ENCODE peak calls at places on chromosomes 13 and 19, in four cellular contexts. One of them, this sample, is unnamed.

GRCh38 chr19:33453207-33453736 is 68.3 kb downstream of the PEPD start:
- DNase-seq in HepG2: no peak
- DNase-seq in SK-N-SH: no peak
- DNase-seq in GM12878: no peak
- DNase-seq in this sample: no peak

GRCh38 chr13:29579094-29579493 is 16.4 kb downstream of the SLC7A1 start:
- DNase-seq in HepG2: no peak
- DNase-seq in SK-N-SH: no peak
- DNase-seq in GM12878: no peak
- DNase-seq in this sample: no peak

GRCh38 chr13:36341718-36342117 is 4.5 kb downstream of the SPART start:
- DNase-seq in HepG2: no peak
- DNase-seq in SK-N-SH: no peak
- DNase-seq in GM12878: no peak
- DNase-seq in this sample: no peak

GRCh38 chr13:67119481-67119883 is 110.7 kb downstream of the PCDH9 start:
- DNase-seq in HepG2: no peak
- DNase-seq in SK-N-SH: no peak
- DNase-seq in GM12878: no peak
- DNase-seq in this sample: peak

GRCh38 chr13:21849323-21849722 is 178.4 kb downstream of the FGF9 start:
- DNase-seq in HepG2: peak
- DNase-seq in SK-N-SH: peak
- DNase-seq in GM12878: peak
- DNase-seq in this sample: no peak

GRCh38 chr13:47114030-47114429 is 217.2 kb upstream of the HTR2A start:
- DNase-seq in HepG2: no peak
- DNase-seq in SK-N-SH: no peak
- DNase-seq in GM12878: no peak
- DNase-seq in this sample: no peak

GRCh38 chr13:73708393-73708985 is 425.7 kb downstream of the KLF12 start:
- DNase-seq in HepG2: peak
- DNase-seq in SK-N-SH: peak
- DNase-seq in GM12878: no peak
- DNase-seq in this sample: peak

GRCh38 chr13:37741536-37741935 is 128.0 kb downstream of the TRPC4 start:
- DNase-seq in HepG2: no peak
- DNase-seq in SK-N-SH: no peak
- DNase-seq in GM12878: no peak
- DNase-seq in this sample: no peak

GRCh38 chr19:6854758-6855157 is 32.6 kb upstream of the ADGRE1 start:
- DNase-seq in HepG2: no peak
- DNase-seq in SK-N-SH: no peak
- DNase-seq in GM12878: no peak
- DNase-seq in this sample: no peak

GRCh38 chr13:27442071-27442647 is 8.2 kb downstream of the MTIF3 start:
- DNase-seq in HepG2: no peak
- DNase-seq in SK-N-SH: no peak
- DNase-seq in GM12878: no peak
- DNase-seq in this sample: no peak

GRCh38 chr13:40178130-40178529 is 488.3 kb downstream of the FOXO1 start:
- DNase-seq in HepG2: no peak
- DNase-seq in SK-N-SH: no peak
- DNase-seq in GM12878: no peak
- DNase-seq in this sample: no peak

GRCh38 chr13:59700281-59700680 is 463.4 kb downstream of the DIAPH3 start:
- DNase-seq in HepG2: peak
- DNase-seq in SK-N-SH: no peak
- DNase-seq in GM12878: no peak
- DNase-seq in this sample: no peak

GRCh38 chr13:28819046-28819747 is 942 bp upstream of the MTUS2 start:
- DNase-seq in HepG2: no peak
- DNase-seq in SK-N-SH: no peak
- DNase-seq in GM12878: no peak
- DNase-seq in this sample: peak

GRCh38 chr19:15191982-15192381 is 8.8 kb downstream of the NOTCH3 start:
- DNase-seq in HepG2: no peak
- DNase-seq in SK-N-SH: no peak
- DNase-seq in GM12878: no peak
- DNase-seq in this sample: no peak

GRCh38 chr13:94419304-94419943 is 60.1 kb downstream of the DCT start:
- DNase-seq in HepG2: no peak
- DNase-seq in SK-N-SH: no peak
- DNase-seq in GM12878: no peak
- DNase-seq in this sample: no peak

GRCh38 chr13:25463496-25463895 is 91.7 kb downstream of the ATP8A2 start:
- DNase-seq in HepG2: no peak
- DNase-seq in SK-N-SH: no peak
- DNase-seq in GM12878: no peak
- DNase-seq in this sample: no peak

GRCh38 chr13:52995946-52996345 is 32.7 kb upstream of the OLFM4 start:
- DNase-seq in HepG2: no peak
- DNase-seq in SK-N-SH: no peak
- DNase-seq in GM12878: no peak
- DNase-seq in this sample: no peak

GRCh38 chr13:106183410-106184128 is 351.9 kb downstream of the EFNB2 start:
- DNase-seq in HepG2: no peak
- DNase-seq in SK-N-SH: no peak
- DNase-seq in GM12878: no peak
- DNase-seq in this sample: no peak

GRCh38 chr19:33639034-33639681 is 17.4 kb downstream of the CHST8 start:
- DNase-seq in HepG2: no peak
- DNase-seq in SK-N-SH: no peak
- DNase-seq in GM12878: no peak
- DNase-seq in this sample: no peak

GRCh38 chr13:39417643-39418042 is 185.3 kb downstream of the LHFPL6 start:
- DNase-seq in HepG2: no peak
- DNase-seq in SK-N-SH: no peak
- DNase-seq in GM12878: no peak
- DNase-seq in this sample: no peak

GRCh38 chr19:47070756-47071155 is 22.3 kb upstream of the TMEM160 start:
- DNase-seq in HepG2: no peak
- DNase-seq in SK-N-SH: no peak
- DNase-seq in GM12878: no peak
- DNase-seq in this sample: no peak

GRCh38 chr19:33767898-33768413 is 28.7 kb upstream of the KCTD15 start:
- DNase-seq in HepG2: peak
- DNase-seq in SK-N-SH: no peak
- DNase-seq in GM12878: no peak
- DNase-seq in this sample: no peak

GRCh38 chr13:27510082-27510481 is 59.7 kb upstream of the MTIF3 start:
- DNase-seq in HepG2: no peak
- DNase-seq in SK-N-SH: no peak
- DNase-seq in GM12878: no peak
- DNase-seq in this sample: no peak

GRCh38 chr19:16573296-16573695 is 1.1 kb upstream of the SLC35E1 start:
- DNase-seq in HepG2: no peak
- DNase-seq in SK-N-SH: no peak
- DNase-seq in GM12878: no peak
- DNase-seq in this sample: no peak

GRCh38 chr19:16572332-16573211 is at the start of gene SLC35E1:
- DNase-seq in HepG2: peak
- DNase-seq in SK-N-SH: peak
- DNase-seq in GM12878: peak
- DNase-seq in this sample: peak

GRCh38 chr19:16569609-16570320 is 2.5 kb downstream of the SLC35E1 start:
- DNase-seq in HepG2: no peak
- DNase-seq in SK-N-SH: no peak
- DNase-seq in GM12878: no peak
- DNase-seq in this sample: no peak

GRCh38 chr19:16571689-16572331 is 405 bp downstream of the SLC35E1 start:
- DNase-seq in HepG2: no peak
- DNase-seq in SK-N-SH: no peak
- DNase-seq in GM12878: no peak
- DNase-seq in this sample: no peak

GRCh38 chr19:16571283-16571682 is 932 bp downstream of the SLC35E1 start:
- DNase-seq in HepG2: peak
- DNase-seq in SK-N-SH: no peak
- DNase-seq in GM12878: no peak
- DNase-seq in this sample: no peak
- TF ChIP-seq PBX3 in HepG2: no peak
- TF ChIP-seq PBX3 in SK-N-SH: no peak
- TF ChIP-seq PBX3 in GM12878: no peak
- TF ChIP-seq PBX3 in this sample: no peak

GRCh38 chr19:54389556-54389955 is 24.8 kb upstream of the LAIR1 start:
- DNase-seq in HepG2: no peak
- DNase-seq in SK-N-SH: no peak
- DNase-seq in GM12878: no peak
- DNase-seq in this sample: no peak

GRCh38 chr19:54388803-54389144 is 24.0 kb upstream of the LAIR1 start:
- DNase-seq in HepG2: no peak
- DNase-seq in SK-N-SH: no peak
- DNase-seq in GM12878: no peak
- DNase-seq in this sample: no peak

GRCh38 chr19:54392078-54392477 is 23.2 kb upstream of the TTYH1 start:
- DNase-seq in HepG2: no peak
- DNase-seq in SK-N-SH: no peak
- DNase-seq in GM12878: no peak
- DNase-seq in this sample: no peak

GRCh38 chr19:54391589-54392061 is 23.6 kb upstream of the TTYH1 start:
- DNase-seq in HepG2: peak
- DNase-seq in SK-N-SH: no peak
- DNase-seq in GM12878: no peak
- DNase-seq in this sample: peak

DNA sequence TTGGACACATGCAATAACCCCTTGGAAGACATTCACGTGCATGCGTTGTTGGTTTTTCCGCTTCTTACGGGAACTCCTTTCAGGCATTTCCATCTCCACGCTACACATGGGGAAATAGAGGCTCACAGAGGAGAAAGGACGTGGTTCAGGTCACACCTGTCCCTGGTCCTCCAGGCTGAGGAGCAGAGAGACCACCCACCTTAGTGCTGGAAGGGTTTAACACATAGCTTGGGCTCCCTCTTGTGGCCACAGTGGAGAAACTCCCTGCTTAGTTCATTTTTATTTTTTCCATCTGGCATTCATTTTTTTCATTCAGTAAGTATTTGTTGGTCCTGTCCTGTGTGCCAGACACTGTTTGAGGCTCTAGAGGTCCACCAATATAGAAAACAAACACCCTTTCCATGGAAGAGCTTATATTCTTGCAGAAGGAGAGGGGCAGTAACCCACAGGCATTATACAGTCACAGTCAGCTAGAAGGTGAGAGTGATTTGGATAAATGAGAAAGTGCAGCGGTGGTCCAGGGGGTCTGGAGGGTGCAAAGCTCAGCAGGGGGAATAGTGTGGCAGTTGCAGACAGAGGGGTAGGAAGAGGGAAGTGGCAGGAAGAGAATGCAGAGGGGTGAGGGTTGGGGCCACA is 24.2 kb upstream of the TTYH1 start:
- DNase-seq in HepG2: peak
- DNase-seq in SK-N-SH: peak
- DNase-seq in GM12878: no peak
- DNase-seq in this sample: no peak
- TF ChIP-seq PBX3 in HepG2: no peak
- TF ChIP-seq PBX3 in SK-N-SH: no peak
- TF ChIP-seq PBX3 in GM12878: no peak
- TF ChIP-seq PBX3 in this sample: no peak

GRCh38 chr19:43960411-43960810 is 9.4 kb downstream of the ZNF221 start:
- DNase-seq in HepG2: no peak
- DNase-seq in SK-N-SH: no peak
- DNase-seq in GM12878: no peak
- DNase-seq in this sample: no peak

GRCh38 chr19:43966079-43966694 is 15.2 kb downstream of the ZNF221 start:
- DNase-seq in HepG2: no peak
- DNase-seq in SK-N-SH: no peak
- DNase-seq in GM12878: no peak
- DNase-seq in this sample: no peak
- TF ChIP-seq PBX3 in HepG2: no peak
- TF ChIP-seq PBX3 in SK-N-SH: no peak
- TF ChIP-seq PBX3 in GM12878: no peak
- TF ChIP-seq PBX3 in this sample: no peak

GRCh38 chr13:97440598-97440997 is 6.6 kb downstream of the RAP2A start:
- DNase-seq in HepG2: no peak
- DNase-seq in SK-N-SH: no peak
- DNase-seq in GM12878: no peak
- DNase-seq in this sample: no peak
- TF ChIP-seq PBX3 in HepG2: no peak
- TF ChIP-seq PBX3 in SK-N-SH: no peak
- TF ChIP-seq PBX3 in GM12878: no peak
- TF ChIP-seq PBX3 in this sample: no peak

DNA sequence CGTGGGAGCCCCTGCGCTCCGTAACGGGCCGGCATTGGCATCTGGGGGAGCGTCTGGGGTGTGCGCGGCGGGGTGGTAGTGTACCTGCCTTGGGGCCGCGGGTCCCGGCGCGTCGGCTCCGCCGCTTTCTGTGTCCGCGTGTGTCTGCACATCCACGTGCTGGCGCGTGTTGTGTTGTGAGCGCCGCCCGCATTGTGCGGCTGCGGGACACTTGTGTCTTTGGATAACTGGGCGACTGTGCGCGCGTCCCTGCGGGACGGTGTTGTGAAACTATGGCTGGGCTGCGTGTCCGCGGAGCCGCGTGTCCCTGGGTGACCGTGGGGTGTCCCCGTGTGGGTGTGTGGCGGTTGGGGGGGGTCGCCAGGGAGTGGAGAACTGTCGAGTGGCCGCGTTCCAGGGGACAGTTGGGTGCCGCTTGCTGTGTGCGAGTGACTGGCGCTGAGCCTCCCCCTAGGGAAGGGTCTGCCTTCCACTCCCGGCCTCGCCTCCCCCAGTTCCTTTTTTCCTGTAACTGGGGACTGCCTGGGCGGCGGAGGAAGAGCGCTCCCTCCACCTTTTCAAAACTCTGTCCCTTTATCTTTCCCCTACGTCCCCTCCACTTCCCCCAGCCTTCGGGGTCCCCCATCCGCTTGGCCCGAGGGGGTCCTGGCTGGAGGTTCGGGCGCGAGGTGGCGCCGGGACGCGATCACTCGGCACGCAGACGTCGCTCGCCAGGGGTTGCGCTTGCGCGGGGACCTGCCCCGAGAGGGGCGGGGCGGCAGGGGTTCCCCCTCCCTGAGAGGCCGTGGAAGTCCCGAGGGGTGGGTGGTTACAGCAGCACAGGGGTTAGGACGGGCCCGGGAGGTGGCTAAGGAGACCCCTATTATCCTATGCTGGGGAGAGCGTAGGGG is 5.6 kb upstream of the NFIC start:
- DNase-seq in HepG2: no peak
- DNase-seq in SK-N-SH: peak
- DNase-seq in GM12878: no peak
- DNase-seq in this sample: no peak
- TF ChIP-seq PBX3 in HepG2: no peak
- TF ChIP-seq PBX3 in SK-N-SH: no peak
- TF ChIP-seq PBX3 in GM12878: no peak
- TF ChIP-seq PBX3 in this sample: no peak

DNA sequence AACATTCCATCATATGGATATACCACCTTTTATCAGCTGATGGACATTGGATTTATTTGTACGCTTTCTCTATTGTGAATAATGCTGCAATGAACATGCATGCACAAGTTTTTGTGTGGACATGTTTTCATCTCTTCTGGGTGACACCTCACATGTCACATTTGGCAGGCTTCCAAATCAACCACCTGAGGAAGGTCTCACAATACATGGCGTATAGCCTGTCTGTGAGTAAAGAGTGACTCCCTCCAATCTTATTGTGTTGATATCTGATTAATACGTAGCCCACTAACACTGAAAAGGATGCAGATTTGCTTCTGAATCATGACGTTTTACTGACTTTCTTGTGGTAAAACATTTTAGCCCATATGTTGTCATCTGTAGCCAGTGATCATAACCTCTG is 61.1 kb downstream of the SLC15A1 start:
- DNase-seq in HepG2: no peak
- DNase-seq in SK-N-SH: no peak
- DNase-seq in GM12878: no peak
- DNase-seq in this sample: no peak
- TF ChIP-seq PBX3 in HepG2: no peak
- TF ChIP-seq PBX3 in SK-N-SH: no peak
- TF ChIP-seq PBX3 in GM12878: no peak
- TF ChIP-seq PBX3 in this sample: no peak

This sample was measured in A549.